ENCODE peak calls at places on chromosomes 2 and 18, in five cellular contexts. P is HFFc6, A is GM03348, R is SW480, I is frontal cortex. M is an unnamed sample.
A peak's percentile ranks its signal among the peaks of the same experiment; 100 is the strongest.

GRCh38 chr2:205807758-205808157 is 125.5 kb downstream of the NRP2 start:
- DNase-seq in P (no peak), I (no peak), R (no peak), A (no peak), M (no peak)

GRCh38 chr2:174683392-174683759 is 80.9 kb downstream of the CHRNA1 start:
- DNase-seq in P (peak; percentile 52), R (no peak), I (peak; percentile 46), A (peak; percentile 67), M (no peak)

GRCh38 chr2:235981629-235982028 is 186.6 kb downstream of the GBX2 start:
- DNase-seq in R (no peak), A (no peak), P (no peak), I (no peak), M (no peak)

GRCh38 chr18:40995529-40995928 is 959.5 kb upstream of the PIK3C3 start:
- DNase-seq in I (no peak), A (no peak), P (no peak), R (no peak), M (no peak)

GRCh38 chr2:44941551-44942234 is at the start of gene SIX3:
- DNase-seq in I (peak; percentile 43), A (peak; percentile 53), P (no peak), R (peak; percentile 30), M (no peak)

GRCh38 chr2:149451417-149452165 is 121.2 kb downstream of the LYPD6 start:
- DNase-seq in P (no peak), A (no peak), I (no peak), R (no peak), M (no peak)

GRCh38 chr2:198376677-198377076 is 572.3 kb downstream of the PLCL1 start:
- DNase-seq in I (no peak), P (no peak), A (no peak), R (no peak), M (no peak)

GRCh38 chr2:151237422-151238012 is 24.1 kb downstream of the RBM43 start:
- DNase-seq in I (no peak), R (no peak), P (no peak), A (peak; percentile 18), M (no peak)

GRCh38 chr2:64359892-64360657 is 93.9 kb upstream of the LGALSL start:
- DNase-seq in P (peak; percentile 89), I (no peak), R (peak; percentile 92), A (peak; percentile 90), M (no peak)

GRCh38 chr2:73232471-73233153 is 427 bp downstream of the PRADC1 start:
- DNase-seq in I (peak; percentile 39), P (no peak), R (peak; percentile 65), A (no peak), M (peak; percentile 66)

GRCh38 chr2:149561309-149561926 is 26.2 kb downstream of the MMADHC start:
- DNase-seq in A (peak; percentile 23), I (peak; percentile 16), R (peak; percentile 10), P (no peak), M (no peak)

GRCh38 chr18:3675446-3675845 is 225.5 kb downstream of the TGIF1 start:
- DNase-seq in R (peak; percentile 66), A (no peak), P (peak; percentile 26), I (no peak), M (no peak)

GRCh38 chr2:10469955-10470568 is 21.9 kb upstream of the ODC1 start:
- DNase-seq in P (no peak), I (no peak), R (no peak), A (no peak), M (no peak)

GRCh38 chr2:181310967-181311366 is 146.2 kb upstream of the ITGA4 start:
- DNase-seq in I (no peak), P (no peak), A (no peak), R (no peak), M (no peak)

GRCh38 chr18:46152436-46152807 is 48.2 kb downstream of the HAUS1 start:
- DNase-seq in I (no peak), P (peak; percentile 81), R (no peak), A (peak; percentile 84), M (no peak)

GRCh38 chr18:29874519-29875098 is 1167.9 kb downstream of the DSC3 start:
- DNase-seq in A (peak; percentile 34), P (peak; percentile 46), R (peak; percentile 11), I (no peak), M (no peak)

GRCh38 chr2:33340265-33340664 is 136.2 kb upstream of the RASGRP3 start:
- DNase-seq in I (peak; percentile 15), P (no peak), R (no peak), A (no peak), M (peak; percentile 7)

GRCh38 chr18:23812566-23813440 is 123.5 kb downstream of the LAMA3 start:
- DNase-seq in P (no peak), I (peak; percentile 13), A (peak; percentile 53), R (peak; percentile 53), M (no peak)

GRCh38 chr2:86622409-86622877 is 1.2 kb downstream of the RNF103 start:
- DNase-seq in P (no peak), R (peak; percentile 47), A (peak; percentile 35), I (no peak), M (peak; percentile 51)

GRCh38 chr2:241011751-241012510 is 13.5 kb downstream of the SNED1 start:
- DNase-seq in P (no peak), R (no peak), I (no peak), A (no peak), M (no peak)

GRCh38 chr2:30149513-30149912 is 2.7 kb downstream of the YPEL5 start:
- DNase-seq in A (no peak), R (peak; percentile 24), I (no peak), P (no peak), M (no peak)

GRCh38 chr2:143390185-143390584 is 261.0 kb downstream of the ARHGAP15 start:
- DNase-seq in P (no peak), R (no peak), A (no peak), I (no peak), M (peak; percentile 7)

GRCh38 chr2:144834363-144834762 is 314.4 kb upstream of the ZEB2 start:
- DNase-seq in A (no peak), R (no peak), I (no peak), P (no peak), M (no peak)

GRCh38 chr2:49950635-49951034 is 796.3 kb upstream of the FSHR start:
- DNase-seq in P (no peak), R (no peak), A (no peak), I (no peak), M (no peak)

GRCh38 chr2:101124684-101125366 is 26.4 kb downstream of the TBC1D8 start:
- DNase-seq in A (peak; percentile 81), R (peak; percentile 89), I (peak; percentile 51), P (peak; percentile 92), M (no peak)

GRCh38 chr2:169735623-169736022 is 2.0 kb downstream of the KLHL23 start:
- DNase-seq in R (no peak), A (no peak), P (no peak), I (no peak), M (no peak)

GRCh38 chr2:55090702-55091101 is 40.5 kb upstream of the RTN4 start:
- DNase-seq in A (peak; percentile 56), P (peak; percentile 35), R (no peak), I (no peak), M (no peak)

GRCh38 chr18:45958027-45958426 is 9.1 kb downstream of the EPG5 start:
- DNase-seq in P (no peak), A (no peak), R (no peak), I (no peak), M (no peak)

GRCh38 chr2:213490087-213490486 is 205.8 kb downstream of the SPAG16 start:
- DNase-seq in A (no peak), P (no peak), R (no peak), I (no peak), M (no peak)

GRCh38 chr2:204010611-204011560 is 74.3 kb downstream of the ICOS start:
- DNase-seq in I (no peak), P (no peak), A (no peak), R (no peak), M (no peak)

GRCh38 chr18:10822457-10822856 is 296.6 kb downstream of the NAPG start:
- DNase-seq in A (no peak), I (no peak), R (no peak), P (no peak), M (no peak)

GRCh38 chr18:811192-812122 is 585 bp downstream of the YES1 start:
- DNase-seq in R (peak; percentile 43), I (peak; percentile 16), A (peak; percentile 64), P (peak; percentile 8), M (no peak)

GRCh38 chr2:40118622-40119021 is 333.3 kb downstream of the SLC8A1 start:
- DNase-seq in I (no peak), R (peak; percentile 10), P (no peak), A (no peak), M (no peak)

GRCh38 chr2:112168422-112169124 is 30.4 kb downstream of the FBLN7 start:
- DNase-seq in P (no peak), I (no peak), A (peak; percentile 57), R (peak; percentile 16), M (no peak)

GRCh38 chr2:116545611-116546010 is 1268.9 kb upstream of the DDX18 start:
- DNase-seq in R (no peak), I (no peak), P (no peak), A (no peak), M (no peak)

GRCh38 chr18:2826581-2826980 is 20.2 kb upstream of the EMILIN2 start:
- DNase-seq in P (no peak), I (no peak), A (peak; percentile 48), R (no peak), M (no peak)